ENCODE peak calls at places on chromosomes 16 and 17, in eight cellular contexts. One of them, this sample, is unnamed.

GRCh38 chr16:72055911-72056310 is 1.6 kb downstream of the HP start:
- DNase-seq in GM04503: no peak
- DNase-seq in CD8-positive, alpha-beta memory T cell: no peak
- DNase-seq in neural crest cell: no peak
- DNase-seq in mucosa of gallbladder: no peak
- DNase-seq in HT-29: no peak
- DNase-seq in ACHN: no peak
- DNase-seq in mesothelial cell of epicardium: no peak
- DNase-seq in this sample: no peak

GRCh38 chr17:78391843-78392242 is 13.4 kb downstream of the PGS1 start:
- DNase-seq in GM04503: no peak
- DNase-seq in CD8-positive, alpha-beta memory T cell: no peak
- DNase-seq in neural crest cell: no peak
- DNase-seq in mucosa of gallbladder: no peak
- DNase-seq in HT-29: no peak
- DNase-seq in ACHN: peak
- DNase-seq in mesothelial cell of epicardium: no peak
- DNase-seq in this sample: no peak

GRCh38 chr16:74868501-74868900 is 93.9 kb upstream of the FA2H start:
- DNase-seq in GM04503: no peak
- DNase-seq in CD8-positive, alpha-beta memory T cell: no peak
- DNase-seq in neural crest cell: no peak
- DNase-seq in mucosa of gallbladder: no peak
- DNase-seq in HT-29: no peak
- DNase-seq in ACHN: no peak
- DNase-seq in mesothelial cell of epicardium: no peak
- DNase-seq in this sample: peak

GRCh38 chr17:30477083-30477757 is at the start of gene GOSR1:
- DNase-seq in GM04503: peak
- DNase-seq in CD8-positive, alpha-beta memory T cell: peak
- DNase-seq in neural crest cell: peak
- DNase-seq in mucosa of gallbladder: peak
- DNase-seq in HT-29: peak
- DNase-seq in ACHN: peak
- DNase-seq in mesothelial cell of epicardium: peak
- DNase-seq in this sample: peak

GRCh38 chr17:62565817-62566216 is 61.7 kb upstream of the MRC2 start:
- DNase-seq in GM04503: peak
- DNase-seq in CD8-positive, alpha-beta memory T cell: no peak
- DNase-seq in neural crest cell: no peak
- DNase-seq in mucosa of gallbladder: no peak
- DNase-seq in HT-29: no peak
- DNase-seq in ACHN: no peak
- DNase-seq in mesothelial cell of epicardium: no peak
- DNase-seq in this sample: peak

GRCh38 chr17:13351046-13351445 is 250.7 kb downstream of the HS3ST3A1 start:
- DNase-seq in GM04503: peak
- DNase-seq in CD8-positive, alpha-beta memory T cell: no peak
- DNase-seq in neural crest cell: no peak
- DNase-seq in mucosa of gallbladder: no peak
- DNase-seq in HT-29: no peak
- DNase-seq in ACHN: no peak
- DNase-seq in mesothelial cell of epicardium: no peak
- DNase-seq in this sample: no peak

GRCh38 chr17:77217566-77217965 is 76.8 kb downstream of the SEC14L1 start:
- DNase-seq in GM04503: no peak
- DNase-seq in CD8-positive, alpha-beta memory T cell: no peak
- DNase-seq in neural crest cell: no peak
- DNase-seq in mucosa of gallbladder: no peak
- DNase-seq in HT-29: no peak
- DNase-seq in ACHN: no peak
- DNase-seq in mesothelial cell of epicardium: no peak
- DNase-seq in this sample: no peak

GRCh38 chr16:26731729-26732128 is 335.0 kb upstream of the C16orf82 start:
- DNase-seq in GM04503: no peak
- DNase-seq in CD8-positive, alpha-beta memory T cell: no peak
- DNase-seq in neural crest cell: no peak
- DNase-seq in mucosa of gallbladder: no peak
- DNase-seq in HT-29: no peak
- DNase-seq in ACHN: no peak
- DNase-seq in mesothelial cell of epicardium: no peak
- DNase-seq in this sample: no peak

GRCh38 chr17:57553991-57554825 is 190.9 kb downstream of the CCDC182 start:
- DNase-seq in GM04503: no peak
- DNase-seq in CD8-positive, alpha-beta memory T cell: no peak
- DNase-seq in neural crest cell: no peak
- DNase-seq in mucosa of gallbladder: no peak
- DNase-seq in HT-29: peak
- DNase-seq in ACHN: no peak
- DNase-seq in mesothelial cell of epicardium: no peak
- DNase-seq in this sample: no peak

GRCh38 chr16:30637952-30638351 is 12.8 kb upstream of the PRR14 start:
- DNase-seq in GM04503: no peak
- DNase-seq in CD8-positive, alpha-beta memory T cell: no peak
- DNase-seq in neural crest cell: no peak
- DNase-seq in mucosa of gallbladder: no peak
- DNase-seq in HT-29: peak
- DNase-seq in ACHN: peak
- DNase-seq in mesothelial cell of epicardium: no peak
- DNase-seq in this sample: no peak

GRCh38 chr17:54892360-54892759 is 8.3 kb upstream of the TOM1L1 start:
- DNase-seq in GM04503: no peak
- DNase-seq in CD8-positive, alpha-beta memory T cell: no peak
- DNase-seq in neural crest cell: no peak
- DNase-seq in mucosa of gallbladder: no peak
- DNase-seq in HT-29: no peak
- DNase-seq in ACHN: no peak
- DNase-seq in mesothelial cell of epicardium: no peak
- DNase-seq in this sample: no peak

GRCh38 chr17:79837888-79838540 is 1.2 kb downstream of the CBX4 start:
- DNase-seq in GM04503: no peak
- DNase-seq in CD8-positive, alpha-beta memory T cell: peak
- DNase-seq in neural crest cell: no peak
- DNase-seq in mucosa of gallbladder: no peak
- DNase-seq in HT-29: no peak
- DNase-seq in ACHN: no peak
- DNase-seq in mesothelial cell of epicardium: no peak
- DNase-seq in this sample: no peak

GRCh38 chr17:82668631-82669099 is 20.4 kb upstream of the WDR45B start:
- DNase-seq in GM04503: no peak
- DNase-seq in CD8-positive, alpha-beta memory T cell: peak
- DNase-seq in neural crest cell: peak
- DNase-seq in mucosa of gallbladder: peak
- DNase-seq in HT-29: peak
- DNase-seq in ACHN: peak
- DNase-seq in mesothelial cell of epicardium: no peak
- DNase-seq in this sample: no peak

GRCh38 chr17:35254107-35254802 is 11.4 kb downstream of the SLFN5 start:
- DNase-seq in GM04503: peak
- DNase-seq in CD8-positive, alpha-beta memory T cell: no peak
- DNase-seq in neural crest cell: no peak
- DNase-seq in mucosa of gallbladder: peak
- DNase-seq in HT-29: peak
- DNase-seq in ACHN: peak
- DNase-seq in mesothelial cell of epicardium: no peak
- DNase-seq in this sample: peak

GRCh38 chr17:17139972-17140589 is 66.1 kb downstream of the PLD6 start:
- DNase-seq in GM04503: no peak
- DNase-seq in CD8-positive, alpha-beta memory T cell: no peak
- DNase-seq in neural crest cell: no peak
- DNase-seq in mucosa of gallbladder: no peak
- DNase-seq in HT-29: no peak
- DNase-seq in ACHN: no peak
- DNase-seq in mesothelial cell of epicardium: no peak
- DNase-seq in this sample: no peak

GRCh38 chr16:86886651-86887050 is 308.3 kb downstream of the FOXL1 start:
- DNase-seq in GM04503: no peak
- DNase-seq in CD8-positive, alpha-beta memory T cell: no peak
- DNase-seq in neural crest cell: no peak
- DNase-seq in mucosa of gallbladder: no peak
- DNase-seq in HT-29: no peak
- DNase-seq in ACHN: peak
- DNase-seq in mesothelial cell of epicardium: no peak
- DNase-seq in this sample: no peak

GRCh38 chr17:75876190-75876937 is 2.0 kb downstream of the TRIM47 start:
- DNase-seq in GM04503: no peak
- DNase-seq in CD8-positive, alpha-beta memory T cell: peak
- DNase-seq in neural crest cell: no peak
- DNase-seq in mucosa of gallbladder: peak
- DNase-seq in HT-29: peak
- DNase-seq in ACHN: peak
- DNase-seq in mesothelial cell of epicardium: no peak
- DNase-seq in this sample: no peak

GRCh38 chr16:78984887-78985464 is 615.6 kb downstream of the MAF start:
- DNase-seq in GM04503: no peak
- DNase-seq in CD8-positive, alpha-beta memory T cell: no peak
- DNase-seq in neural crest cell: no peak
- DNase-seq in mucosa of gallbladder: peak
- DNase-seq in HT-29: no peak
- DNase-seq in ACHN: no peak
- DNase-seq in mesothelial cell of epicardium: no peak
- DNase-seq in this sample: no peak

GRCh38 chr16:84603115-84603816 is 14.6 kb downstream of the COTL1 start:
- DNase-seq in GM04503: peak
- DNase-seq in CD8-positive, alpha-beta memory T cell: peak
- DNase-seq in neural crest cell: no peak
- DNase-seq in mucosa of gallbladder: peak
- DNase-seq in HT-29: no peak
- DNase-seq in ACHN: peak
- DNase-seq in mesothelial cell of epicardium: no peak
- DNase-seq in this sample: peak

GRCh38 chr17:41492351-41492750 is 2.6 kb upstream of the KRT36 start:
- DNase-seq in GM04503: no peak
- DNase-seq in CD8-positive, alpha-beta memory T cell: no peak
- DNase-seq in neural crest cell: no peak
- DNase-seq in mucosa of gallbladder: no peak
- DNase-seq in HT-29: no peak
- DNase-seq in ACHN: no peak
- DNase-seq in mesothelial cell of epicardium: no peak
- DNase-seq in this sample: no peak

GRCh38 chr17:18291718-18292540 is 22.9 kb downstream of the TOP3A start:
- DNase-seq in GM04503: no peak
- DNase-seq in CD8-positive, alpha-beta memory T cell: no peak
- DNase-seq in neural crest cell: no peak
- DNase-seq in mucosa of gallbladder: no peak
- DNase-seq in HT-29: no peak
- DNase-seq in ACHN: no peak
- DNase-seq in mesothelial cell of epicardium: no peak
- DNase-seq in this sample: no peak

GRCh38 chr17:64173646-64174045 is 43.7 kb upstream of the ERN1 start:
- DNase-seq in GM04503: no peak
- DNase-seq in CD8-positive, alpha-beta memory T cell: no peak
- DNase-seq in neural crest cell: no peak
- DNase-seq in mucosa of gallbladder: no peak
- DNase-seq in HT-29: no peak
- DNase-seq in ACHN: no peak
- DNase-seq in mesothelial cell of epicardium: no peak
- DNase-seq in this sample: no peak

GRCh38 chr17:39058524-39058923 is 91.3 kb upstream of the FBXO47 start:
- DNase-seq in GM04503: no peak
- DNase-seq in CD8-positive, alpha-beta memory T cell: no peak
- DNase-seq in neural crest cell: no peak
- DNase-seq in mucosa of gallbladder: no peak
- DNase-seq in HT-29: no peak
- DNase-seq in ACHN: no peak
- DNase-seq in mesothelial cell of epicardium: no peak
- DNase-seq in this sample: no peak

GRCh38 chr16:68183033-68183432 is 52.9 kb downstream of the ESRP2 start:
- DNase-seq in GM04503: no peak
- DNase-seq in CD8-positive, alpha-beta memory T cell: no peak
- DNase-seq in neural crest cell: no peak
- DNase-seq in mucosa of gallbladder: no peak
- DNase-seq in HT-29: no peak
- DNase-seq in ACHN: no peak
- DNase-seq in mesothelial cell of epicardium: no peak
- DNase-seq in this sample: no peak

GRCh38 chr16:66189951-66190350 is 176.5 kb upstream of the CDH5 start:
- DNase-seq in GM04503: peak
- DNase-seq in CD8-positive, alpha-beta memory T cell: no peak
- DNase-seq in neural crest cell: no peak
- DNase-seq in mucosa of gallbladder: peak
- DNase-seq in HT-29: no peak
- DNase-seq in ACHN: no peak
- DNase-seq in mesothelial cell of epicardium: no peak
- DNase-seq in this sample: peak

GRCh38 chr16:70520612-70521297 is 2.6 kb downstream of the COG4 start:
- DNase-seq in GM04503: peak
- DNase-seq in CD8-positive, alpha-beta memory T cell: no peak
- DNase-seq in neural crest cell: no peak
- DNase-seq in mucosa of gallbladder: no peak
- DNase-seq in HT-29: no peak
- DNase-seq in ACHN: peak
- DNase-seq in mesothelial cell of epicardium: no peak
- DNase-seq in this sample: peak

GRCh38 chr17:43822566-43823190 is 10.3 kb downstream of the MPP3 start:
- DNase-seq in GM04503: no peak
- DNase-seq in CD8-positive, alpha-beta memory T cell: no peak
- DNase-seq in neural crest cell: no peak
- DNase-seq in mucosa of gallbladder: no peak
- DNase-seq in HT-29: no peak
- DNase-seq in ACHN: no peak
- DNase-seq in mesothelial cell of epicardium: no peak
- DNase-seq in this sample: no peak

GRCh38 chr17:72334205-72334604 is 213.4 kb downstream of the SOX9 start:
- DNase-seq in GM04503: no peak
- DNase-seq in CD8-positive, alpha-beta memory T cell: no peak
- DNase-seq in neural crest cell: no peak
- DNase-seq in mucosa of gallbladder: no peak
- DNase-seq in HT-29: no peak
- DNase-seq in ACHN: no peak
- DNase-seq in mesothelial cell of epicardium: no peak
- DNase-seq in this sample: peak

GRCh38 chr17:7838291-7839075 is 4.5 kb downstream of the KDM6B start:
- DNase-seq in GM04503: no peak
- DNase-seq in CD8-positive, alpha-beta memory T cell: no peak
- DNase-seq in neural crest cell: peak
- DNase-seq in mucosa of gallbladder: no peak
- DNase-seq in HT-29: no peak
- DNase-seq in ACHN: peak
- DNase-seq in mesothelial cell of epicardium: no peak
- DNase-seq in this sample: no peak

GRCh38 chr17:66378296-66378695 is 75.9 kb downstream of the PRKCA start:
- DNase-seq in GM04503: no peak
- DNase-seq in CD8-positive, alpha-beta memory T cell: no peak
- DNase-seq in neural crest cell: no peak
- DNase-seq in mucosa of gallbladder: no peak
- DNase-seq in HT-29: no peak
- DNase-seq in ACHN: no peak
- DNase-seq in mesothelial cell of epicardium: no peak
- DNase-seq in this sample: no peak

This sample was measured in non-pigmented ciliary epithelial cell.